ENCODE peak calls at places on chromosomes 12 and 14, in nine cellular contexts. B is left ventricle myocardium inferior, U is heart right ventricle, T is OCI-LY7, A is HCT116, V is Calu3, C is dorsolateral prefrontal cortex, M is lower leg skin, N is lower lobe of right lung. W is an unnamed sample.

GRCh38 chr14:101601603-101602465 is 40.5 kb downstream of the DIO3 start:
- DNase-seq in B (peak; percentile 6), U (no peak), T (no peak), A (no peak), V (no peak), C (no peak), M (peak; percentile 70), N (no peak), W (peak; percentile 12)

GRCh38 chr14:60654303-60654925 is 5.1 kb upstream of the SIX1 start:
- DNase-seq in B (no peak), U (no peak), T (no peak), A (no peak), V (no peak), C (no peak), M (no peak), N (no peak), W (no peak)

GRCh38 chr14:53285806-53286205 is 132.7 kb upstream of the DDHD1 start:
- DNase-seq in B (no peak), U (no peak), T (no peak), A (no peak), V (no peak), C (no peak), M (no peak), N (no peak), W (no peak)

GRCh38 chr12:75455839-75456238 is 24.7 kb upstream of the GLIPR1 start:
- DNase-seq in B (no peak), U (no peak), T (no peak), A (no peak), V (no peak), C (no peak), M (no peak), N (no peak), W (no peak)

GRCh38 chr14:92874961-92875360 is 48.0 kb upstream of the CHGA start:
- DNase-seq in B (no peak), U (no peak), T (no peak), A (no peak), V (no peak), C (no peak), M (no peak), N (no peak), W (no peak)

GRCh38 chr12:115423546-115423987 is 739.6 kb upstream of the TBX3 start:
- DNase-seq in B (no peak), U (no peak), T (no peak), A (no peak), V (no peak), C (no peak), M (no peak), N (no peak), W (no peak)

GRCh38 chr12:109446-109845 is 42.9 kb downstream of the IQSEC3 start:
- DNase-seq in B (no peak), U (no peak), T (no peak), A (no peak), V (no peak), C (no peak), M (no peak), N (no peak), W (no peak)

GRCh38 chr12:128844031-128844635 is 9.1 kb upstream of the GLT1D1 start:
- DNase-seq in B (no peak), U (no peak), T (no peak), A (no peak), V (no peak), C (no peak), M (no peak), N (peak; percentile 56), W (no peak)

GRCh38 chr12:120125792-120126634 is 9.5 kb upstream of the RAB35 start:
- DNase-seq in B (no peak), U (no peak), T (no peak), A (no peak), V (no peak), C (no peak), M (no peak), N (no peak), W (no peak)

GRCh38 chr12:117012189-117012805 is 86.9 kb downstream of the TESC start:
- DNase-seq in B (no peak), U (no peak), T (no peak), A (no peak), V (no peak), C (no peak), M (no peak), N (no peak), W (no peak)

GRCh38 chr14:60485600-60486251 is at the start of gene C14orf39:
- DNase-seq in B (no peak), U (no peak), T (no peak), A (no peak), V (no peak), C (no peak), M (no peak), N (no peak), W (no peak)

GRCh38 chr14:106174206-106174605 is 647.8 kb downstream of the TMEM121 start:
- DNase-seq in B (no peak), U (no peak), T (no peak), A (no peak), V (no peak), C (no peak), M (no peak), N (no peak), W (no peak)

GRCh38 chr12:57836442-57837375 is 9.8 kb downstream of the CTDSP2 start:
- DNase-seq in B (peak; percentile 87), U (peak; percentile 93), T (peak; percentile 83), A (no peak), V (no peak), C (peak; percentile 28), M (peak; percentile 93), N (no peak), W (no peak)

DNA sequence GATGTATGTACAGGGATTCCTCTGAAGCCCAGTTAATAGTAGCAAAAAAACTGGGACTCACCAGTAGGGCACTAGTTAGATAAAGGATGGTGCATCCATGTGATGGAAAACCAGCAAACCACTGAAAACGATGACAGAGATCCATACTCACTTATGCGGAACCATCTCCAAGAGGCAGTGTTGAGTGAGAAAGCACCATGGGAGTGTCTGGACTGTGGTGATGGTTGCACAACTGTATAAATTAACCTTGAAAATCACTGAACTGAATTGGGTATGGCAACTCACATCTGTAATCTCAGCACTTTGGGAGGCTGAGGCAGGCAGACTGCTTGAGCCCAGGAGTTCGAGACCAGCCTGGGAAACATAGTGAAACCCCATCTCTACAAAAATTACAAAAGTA is 53.6 kb upstream of the ZFP36L1 start:
- DNase-seq in B (no peak), U (no peak), T (no peak), A (no peak), V (no peak), C (no peak), M (no peak), N (no peak), W (no peak)
- TF ChIP-seq CTCF in B (no peak), U (no peak), T (no peak), A (no peak), V (no peak), C (no peak), M (no peak), N (no peak), W (no peak)

DNA sequence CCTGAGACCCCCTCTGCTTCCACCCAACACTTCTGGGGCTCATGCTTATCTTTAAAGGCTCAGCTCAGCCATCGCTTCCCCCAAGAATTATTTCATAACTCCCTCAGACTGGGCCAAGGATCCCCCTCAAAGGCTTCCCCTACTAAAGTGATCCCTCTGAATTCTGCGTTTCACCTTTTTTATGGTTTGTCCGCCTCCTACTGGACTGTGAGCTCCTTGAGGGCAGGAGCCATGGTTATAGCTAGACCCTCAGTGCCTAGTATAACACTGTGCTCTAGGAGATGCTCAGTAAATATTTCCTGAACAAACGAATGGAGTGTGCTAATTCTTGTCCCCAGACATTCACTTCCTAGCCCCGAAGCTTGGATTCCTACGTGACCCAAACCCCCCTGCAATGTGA is 20.5 kb upstream of the SRRM4 start:
- DNase-seq in B (no peak), U (no peak), T (no peak), A (no peak), V (no peak), C (no peak), M (no peak), N (no peak), W (no peak)
- TF ChIP-seq CTCF in B (no peak), U (no peak), T (no peak), A (no peak), V (no peak), C (no peak), M (no peak), N (no peak), W (no peak)

GRCh38 chr12:49064767-49065152 is 4.2 kb upstream of the KMT2D start:
- DNase-seq in B (no peak), U (no peak), T (no peak), A (no peak), V (no peak), C (no peak), M (no peak), N (no peak), W (no peak)

GRCh38 chr12:49070971-49071370 is 1.2 kb upstream of the RHEBL1 start:
- DNase-seq in B (no peak), U (no peak), T (no peak), A (no peak), V (no peak), C (no peak), M (no peak), N (no peak), W (no peak)

GRCh38 chr12:49068879-49069506 is 786 bp downstream of the RHEBL1 start:
- DNase-seq in B (no peak), U (no peak), T (no peak), A (no peak), V (no peak), C (no peak), M (no peak), N (no peak), W (no peak)

GRCh38 chr12:49066120-49066519 is 3.7 kb downstream of the RHEBL1 start:
- DNase-seq in B (no peak), U (no peak), T (no peak), A (no peak), V (no peak), C (no peak), M (no peak), N (no peak), W (no peak)

DNA sequence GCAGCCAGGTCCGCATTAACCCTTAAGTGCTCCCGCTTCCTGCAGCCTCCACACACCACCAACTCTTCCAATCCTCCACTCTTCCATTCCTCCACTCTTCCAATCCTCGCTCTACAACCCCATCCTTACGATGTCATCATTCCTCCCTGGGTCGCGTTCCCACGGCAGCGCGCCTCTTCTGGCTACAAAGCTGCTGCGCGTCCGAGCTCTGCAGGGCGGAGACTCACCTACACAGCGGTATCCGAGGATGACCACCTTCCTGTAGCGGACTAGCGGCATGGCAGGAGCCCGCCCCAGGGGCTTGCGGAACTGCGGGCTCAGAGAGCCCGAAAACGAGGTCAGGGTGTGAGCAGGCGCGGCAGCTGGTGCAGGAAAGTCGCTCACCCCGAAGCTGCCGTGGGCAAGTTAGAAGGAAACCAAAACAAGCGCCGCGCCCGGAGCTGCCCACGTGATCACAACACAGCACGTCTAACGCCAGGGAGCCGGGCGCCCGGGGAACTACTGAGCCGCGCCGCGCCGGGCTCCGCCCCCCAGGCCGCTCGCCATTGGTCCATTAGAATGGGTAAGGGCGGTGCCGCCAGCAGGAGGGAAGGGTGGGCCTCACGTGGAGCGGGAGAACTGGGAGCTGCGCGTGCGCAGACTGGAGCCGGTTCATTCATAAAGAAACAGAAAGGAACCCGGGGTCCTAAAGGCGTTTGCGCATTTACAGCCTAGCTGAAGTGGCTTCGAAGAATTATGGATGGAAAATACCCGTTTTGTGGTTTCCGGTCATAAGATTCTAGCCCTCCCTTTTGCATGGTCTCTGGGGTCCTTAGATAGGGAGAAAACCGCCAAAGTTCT is at the start of gene RHEBL1:
- DNase-seq in B (peak; percentile 99), U (peak; percentile 97), T (peak; percentile 98), A (peak; percentile 90), V (peak; percentile 96), C (peak; percentile 98), M (peak; percentile 100), N (peak; percentile 99), W (peak; percentile 98)
- TF ChIP-seq CTCF in B (no peak), U (no peak), T (peak; percentile 64), A (peak; percentile 10), V (no peak), C (no peak), M (no peak), N (no peak), W (no peak)

GRCh38 chr12:114408881-114409795 is 3.2 kb upstream of the TBX5 start:
- DNase-seq in B (peak; percentile 56), U (peak; percentile 31), T (no peak), A (no peak), V (no peak), C (no peak), M (peak; percentile 87), N (no peak), W (no peak)
- TF ChIP-seq CTCF in B (peak; percentile 30), U (no peak), T (no peak), A (no peak), V (no peak), C (no peak), M (no peak), N (no peak), W (no peak)